ENCODE peak calls at places on chromosomes 11 and 22, in eight cellular contexts. W is substantia nigra; U is A549; M is NCI-H774; I is progenitor cell of endocrine pancreas; V is stimulated activated CD4-positive, alpha-beta T cell treated with anti-CD3 and anti-CD28 coated beads, Interleukin-2, amount 100 ng/mL, for 24 hours; P is stomach; A is activated effector memory CD4-positive, alpha-beta T cell treated with anti-CD3 and anti-CD28 coated beads, Interleukin-2, amount 50 U/mL, for 16 hours. G is an unnamed sample.

GRCh38 chr22:22820626-22821025 is 67.0 kb upstream of the IGLL5 start:
- DNase-seq in U (no peak), P (no peak), A (no peak), V (no peak), M (no peak), W (no peak), I (no peak), G (no peak)

GRCh38 chr11:565921-566509 is 5.2 kb downstream of the RASSF7 start:
- DNase-seq in M (no peak), I (no peak), P (no peak), U (no peak), W (no peak), A (no peak), V (no peak), G (no peak)

GRCh38 chr11:17607572-17608570 is 60.8 kb downstream of the OTOG start:
- DNase-seq in P (no peak), I (no peak), M (no peak), U (no peak), V (no peak), W (no peak), A (peak; percentile 61), G (no peak)

GRCh38 chr11:33268945-33269567 is 11.9 kb downstream of the HIPK3 start:
- DNase-seq in M (no peak), P (no peak), V (no peak), I (no peak), A (no peak), U (no peak), W (no peak), G (no peak)

GRCh38 chr11:60679879-60680278 is 19.5 kb upstream of the MS4A8 start:
- DNase-seq in M (no peak), P (no peak), A (no peak), U (no peak), I (no peak), V (no peak), W (no peak), G (no peak)

GRCh38 chr22:49660794-49661781 is 166.6 kb downstream of the BRD1 start:
- DNase-seq in M (no peak), P (no peak), A (peak; percentile 54), I (no peak), W (no peak), U (no peak), V (no peak), G (no peak)

GRCh38 chr11:100855466-100856067 is 168.5 kb downstream of the ARHGAP42 start:
- DNase-seq in M (peak; percentile 47), U (peak; percentile 7), I (no peak), P (no peak), V (no peak), A (no peak), W (no peak), G (peak; percentile 66)

GRCh38 chr11:75783416-75784084 is 15.0 kb downstream of the DGAT2 start:
- DNase-seq in M (no peak), U (no peak), P (no peak), V (no peak), A (no peak), W (no peak), I (no peak), G (no peak)

GRCh38 chr11:2433106-2433925 is 11.0 kb downstream of the TRPM5 start:
- DNase-seq in M (no peak), V (no peak), A (no peak), I (no peak), U (no peak), P (no peak), W (no peak), G (no peak)

GRCh38 chr11:134098566-134099184 is 29.8 kb downstream of the JAM3 start:
- DNase-seq in A (no peak), M (peak; percentile 26), U (no peak), V (no peak), W (no peak), I (no peak), P (no peak), G (no peak)

GRCh38 chr11:60345489-60345888 is 18.4 kb downstream of the MS4A6E start:
- DNase-seq in W (peak; percentile 5), V (peak; percentile 39), I (no peak), A (no peak), M (no peak), U (no peak), P (peak; percentile 46), G (no peak)

GRCh38 chr11:133966924-133967598 is 10.3 kb upstream of the IGSF9B start:
- DNase-seq in I (no peak), V (peak; percentile 80), U (peak; percentile 28), W (peak; percentile 58), A (peak; percentile 87), P (peak; percentile 38), M (peak; percentile 28), G (no peak)

G was measured in foreskin fibroblast.